ENCODE peak calls at places on chromosomes 16 and 17, in eight cellular contexts. Z is cardiac muscle cell; O is left ventricle myocardium inferior; H is H9; F is pancreas; W is ascending aorta; M is effector memory CD4-positive, alpha-beta T cell; B is HCT116. V is an unnamed sample. For H3K4me1, the result is how much of the 10 kb centered on the place peaks cover.

GRCh38 chr16:84508502-84508901 is 4.0 kb upstream of the MEAK7 start:
- DNase-seq in M (no peak), B (no peak), O (no peak), F (no peak), H (no peak), W (no peak), Z (no peak), V (no peak)

GRCh38 chr17:47204722-47205418 is 4.3 kb upstream of the MYL4 start:
- DNase-seq in W (no peak), M (no peak), H (no peak), Z (no peak), O (peak), B (no peak), F (no peak), V (no peak)

GRCh38 chr17:29155966-29156338 is 24.2 kb downstream of the MYO18A start:
- DNase-seq in M (no peak), B (no peak), H (peak), Z (peak), O (no peak), W (no peak), F (no peak), V (peak)

GRCh38 chr17:28188841-28189263 is 130.1 kb upstream of the TMEM97 start:
- DNase-seq in Z (no peak), F (no peak), O (no peak), M (no peak), B (no peak), W (no peak), H (no peak), V (no peak)

GRCh38 chr17:68207651-68208253 is 40.1 kb upstream of the AMZ2 start:
- DNase-seq in B (no peak), O (peak), M (no peak), W (no peak), Z (no peak), F (no peak), H (no peak), V (no peak)

GRCh38 chr16:74867281-74867849 is 92.7 kb upstream of the FA2H start:
- DNase-seq in O (no peak), H (peak), W (no peak), F (no peak), Z (no peak), M (no peak), B (no peak), V (no peak)

GRCh38 chr17:63700528-63701441 is 860 bp upstream of the LIMD2 start:
- DNase-seq in M (peak), H (peak), B (no peak), Z (peak), O (peak), F (no peak), W (no peak), V (peak)

GRCh38 chr16:72241930-72242329 is 70.0 kb upstream of the PMFBP1 start:
- DNase-seq in Z (peak), B (peak), W (no peak), F (no peak), H (no peak), M (no peak), O (no peak), V (peak)

GRCh38 chr16:19878760-19879159 is 5.9 kb downstream of the GPRC5B start:
- DNase-seq in O (no peak), M (no peak), F (no peak), H (no peak), Z (no peak), W (no peak), B (no peak), V (no peak)

GRCh38 chr17:35784895-35785294 is 10.5 kb downstream of the MMP28 start:
- DNase-seq in B (no peak), M (no peak), Z (no peak), O (no peak), F (no peak), H (no peak), W (no peak), V (no peak)

GRCh38 chr17:7263071-7263800 is 958 bp upstream of the CLDN7 start:
- DNase-seq in O (no peak), F (peak), M (no peak), W (no peak), B (peak), Z (no peak), H (peak), V (peak)

GRCh38 chr16:78732693-78733092 is 633.2 kb downstream of the WWOX start:
- DNase-seq in F (no peak), O (no peak), Z (no peak), B (no peak), H (no peak), W (no peak), M (no peak), V (no peak)

GRCh38 chr16:47524007-47524405 is 62.9 kb downstream of the PHKB start:
- DNase-seq in W (no peak), F (no peak), Z (no peak), O (no peak), B (no peak), M (no peak), H (no peak), V (no peak)

GRCh38 chr17:82213251-82214011 is 789 bp upstream of the CCDC57 start:
- DNase-seq in H (no peak), B (no peak), O (no peak), W (no peak), M (peak), F (no peak), Z (peak), V (peak)

GRCh38 chr16:88772871-88773811 is 11.9 kb downstream of the PIEZO1 start:
- DNase-seq in Z (peak), H (no peak), M (no peak), O (peak), W (peak), B (no peak), F (peak), V (no peak)

DNA sequence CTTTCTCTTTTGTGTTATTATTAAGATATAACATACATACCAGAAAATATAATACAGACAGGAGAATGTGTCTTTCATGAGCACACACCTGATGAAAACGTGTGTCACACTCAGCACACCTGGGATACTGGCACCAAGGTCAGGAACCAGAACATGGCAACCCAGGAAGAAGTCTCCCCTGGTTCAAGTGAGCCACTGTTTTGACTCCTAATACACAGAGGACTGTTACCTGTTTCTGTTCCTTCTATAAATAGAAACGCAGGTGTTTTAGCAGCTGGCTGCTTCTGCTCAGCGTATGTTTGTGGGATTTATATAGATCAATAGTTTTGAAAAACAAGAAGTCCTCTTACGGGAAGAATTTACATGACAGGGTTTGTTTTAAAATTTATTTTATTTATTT is 3.5 kb downstream of the SEC14L1 start:
- DNase-seq in H (no peak), F (peak), O (no peak), Z (no peak), M (no peak), B (no peak), W (no peak), V (no peak)
- H3K4me1 ChIP-seq in H (under half), F (half or more), O (half or more), Z (under half), M (under half), B (under half), W (under half), V (under half)

GRCh38 chr16:2483939-2484897 is 9.3 kb downstream of the TBC1D24 start:
- DNase-seq in H (no peak), Z (no peak), O (no peak), B (no peak), M (no peak), W (no peak), F (no peak), V (no peak)
- H3K4me1 ChIP-seq in H (under half), Z (under half), O (half or more), B (under half), M (under half), W (under half), F (under half), V (under half)

GRCh38 chr16:77594798-77595625 is 127.3 kb upstream of the NUDT7 start:
- DNase-seq in B (no peak), H (no peak), F (no peak), W (no peak), Z (no peak), O (no peak), M (no peak), V (no peak)

GRCh38 chr16:77603656-77604055 is 118.7 kb upstream of the NUDT7 start:
- DNase-seq in W (no peak), Z (no peak), M (no peak), O (no peak), F (no peak), H (no peak), B (no peak), V (peak)

GRCh38 chr16:77600555-77600954 is 121.8 kb upstream of the NUDT7 start:
- DNase-seq in H (no peak), W (no peak), B (no peak), F (no peak), O (no peak), M (no peak), Z (no peak), V (no peak)

GRCh38 chr16:77596243-77596642 is 126.1 kb upstream of the NUDT7 start:
- DNase-seq in H (no peak), B (no peak), Z (no peak), W (no peak), M (no peak), O (no peak), F (no peak), V (no peak)

GRCh38 chr16:77599793-77600415 is 122.4 kb upstream of the NUDT7 start:
- DNase-seq in B (peak), W (no peak), Z (peak), F (no peak), O (no peak), H (no peak), M (no peak), V (peak)
- H3K4me1 ChIP-seq in B (under half), W (under half), Z (under half), F (under half), O (under half), H (under half), M (under half), V (under half)

DNA sequence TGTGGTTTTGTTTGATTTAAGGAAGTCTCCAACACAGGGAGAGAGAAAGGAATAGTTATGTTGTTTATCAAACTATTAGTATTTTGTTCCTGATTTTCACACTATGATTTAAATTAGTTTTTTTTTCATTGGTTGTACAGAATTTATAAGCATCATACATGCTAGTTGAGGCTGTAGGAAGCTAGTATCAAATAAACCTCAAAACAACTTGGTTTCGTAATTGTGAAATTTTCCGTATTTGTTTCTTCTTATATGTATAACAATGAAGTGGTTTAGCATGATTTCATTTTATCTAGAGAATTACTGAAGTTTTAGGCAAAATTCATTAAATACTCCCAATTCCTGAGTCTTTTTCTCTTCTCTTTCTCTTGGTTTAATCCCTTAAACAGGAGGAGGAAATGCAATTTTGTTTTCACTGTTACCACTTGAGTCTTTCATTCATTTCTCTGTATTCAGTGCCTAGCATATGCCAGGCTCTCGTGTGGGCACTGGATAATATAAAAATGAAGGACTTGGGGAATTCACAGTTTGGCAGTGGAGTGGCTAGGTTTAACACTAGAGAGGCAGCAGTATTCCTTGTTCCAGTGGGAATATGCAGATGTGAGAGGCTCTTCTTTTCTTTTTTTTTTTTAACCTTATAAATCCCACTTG is 1.8 kb downstream of the CYLD start:
- DNase-seq in O (no peak), B (no peak), H (no peak), W (no peak), M (no peak), Z (no peak), F (no peak), V (no peak)
- H3K4me1 ChIP-seq in O (half or more), B (under half), H (under half), W (under half), M (under half), Z (under half), F (under half), V (under half)

DNA sequence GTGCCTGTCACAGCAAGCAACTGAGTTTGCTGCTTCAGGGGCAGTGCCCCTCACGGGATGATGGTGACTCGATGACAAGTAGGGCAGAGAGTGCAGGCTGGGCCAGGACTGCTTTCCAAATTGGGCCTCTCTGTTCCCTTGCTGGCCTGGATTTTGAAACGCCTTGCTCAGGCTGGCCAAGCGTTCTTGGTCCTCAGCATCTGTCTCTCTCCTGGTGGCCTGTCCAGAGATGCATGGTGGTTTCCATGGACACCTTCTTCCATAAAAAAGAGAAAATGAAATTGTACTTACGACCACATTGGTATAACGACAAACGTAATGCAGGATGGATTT is 19.4 kb upstream of the PRM1 start:
- DNase-seq in H (no peak), W (no peak), M (no peak), B (no peak), Z (no peak), F (no peak), O (no peak), V (no peak)
- H3K4me1 ChIP-seq in H (under half), W (under half), M (under half), B (under half), Z (under half), F (under half), O (under half), V (under half)

DNA sequence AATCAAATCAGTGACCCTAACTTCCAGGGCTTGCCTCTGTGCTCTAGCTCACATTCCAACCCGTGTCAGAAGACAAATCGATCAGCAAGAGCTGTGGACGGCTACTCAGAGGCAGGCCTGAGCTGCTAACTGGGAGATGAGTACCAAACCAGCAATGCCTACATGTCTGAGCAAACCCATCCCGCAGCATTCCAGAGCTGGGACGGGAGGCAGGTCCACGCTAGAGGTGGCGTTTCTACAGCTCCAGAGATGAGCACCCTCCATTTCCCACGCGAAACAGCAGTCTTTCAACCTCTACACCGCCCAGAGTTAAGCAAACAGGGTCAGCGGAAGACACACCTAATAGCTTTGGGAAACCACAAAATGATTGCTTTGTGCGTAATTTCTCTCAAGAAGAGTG is 6.5 kb downstream of the NXN start:
- DNase-seq in W (no peak), B (peak), F (no peak), Z (no peak), O (no peak), H (peak), M (no peak), V (peak)
- H3K4me1 ChIP-seq in W (under half), B (half or more), F (under half), Z (half or more), O (under half), H (under half), M (under half), V (half or more)

GRCh38 chr17:80789356-80789902 is 202.2 kb upstream of the CHMP6 start:
- DNase-seq in M (no peak), O (no peak), F (no peak), W (no peak), H (peak), Z (no peak), B (peak), V (no peak)
- H3K4me1 ChIP-seq in M (half or more), O (under half), F (under half), W (under half), H (under half), Z (under half), B (half or more), V (under half)

GRCh38 chr17:9204623-9205329 is 183.5 kb downstream of the NTN1 start:
- DNase-seq in M (no peak), W (no peak), O (no peak), H (no peak), B (no peak), Z (no peak), F (no peak), V (no peak)

GRCh38 chr17:9205520-9206159 is 184.3 kb downstream of the NTN1 start:
- DNase-seq in W (no peak), O (no peak), H (peak), F (no peak), B (no peak), Z (no peak), M (no peak), V (no peak)

GRCh38 chr17:9208381-9208780 is 187.1 kb downstream of the NTN1 start:
- DNase-seq in F (no peak), W (no peak), H (peak), Z (no peak), B (no peak), M (no peak), O (no peak), V (no peak)

GRCh38 chr17:9206989-9207317 is 185.6 kb downstream of the NTN1 start:
- DNase-seq in Z (no peak), O (no peak), H (no peak), B (no peak), W (no peak), F (no peak), M (no peak), V (no peak)

GRCh38 chr17:9206160-9206988 is 185.1 kb downstream of the NTN1 start:
- DNase-seq in B (no peak), F (no peak), W (no peak), O (no peak), H (no peak), M (no peak), Z (no peak), V (no peak)
- H3K4me1 ChIP-seq in B (under half), F (under half), W (under half), O (under half), H (under half), M (under half), Z (under half), V (under half)